ENCODE peak calls at places on chromosomes 2 and 18, in ten cellular contexts. One of them, this sample, is unnamed.

GRCh38 chr2:232454630-232455029 is 1.3 kb upstream of the ALPI start:
- DNase-seq in right cardiac atrium: no peak
- DNase-seq in GM20000: no peak
- DNase-seq in A673: no peak
- DNase-seq in stimulated activated naive B cell treated with anti-CD40 and anti-IgM and Interleukin-4, amounts not matched to agents 10 μg/mL and 1 μg/mL and 100 μg/mL, for 72 hours: no peak
- DNase-seq in NCI-H2171 treated with DMSO at 0.1 percent for 48 hours: no peak
- DNase-seq in CD4-positive, CD25-positive, alpha-beta regulatory T cell: no peak
- DNase-seq in stromal cell of bone marrow: no peak
- DNase-seq in HTR-8/SVneo: no peak
- DNase-seq in fibroblast of the aortic adventitia: no peak
- DNase-seq in this sample: no peak

GRCh38 chr2:29317077-29317517 is 201.9 kb downstream of the CLIP4 start:
- DNase-seq in right cardiac atrium: no peak
- DNase-seq in GM20000: peak
- DNase-seq in A673: no peak
- DNase-seq in stimulated activated naive B cell treated with anti-CD40 and anti-IgM and Interleukin-4, amounts not matched to agents 10 μg/mL and 1 μg/mL and 100 μg/mL, for 72 hours: peak
- DNase-seq in NCI-H2171 treated with DMSO at 0.1 percent for 48 hours: no peak
- DNase-seq in CD4-positive, CD25-positive, alpha-beta regulatory T cell: no peak
- DNase-seq in stromal cell of bone marrow: peak
- DNase-seq in HTR-8/SVneo: no peak
- DNase-seq in fibroblast of the aortic adventitia: peak
- DNase-seq in this sample: no peak

GRCh38 chr18:43159091-43159490 is 43.6 kb upstream of the RIT2 start:
- DNase-seq in right cardiac atrium: no peak
- DNase-seq in GM20000: no peak
- DNase-seq in A673: no peak
- DNase-seq in stimulated activated naive B cell treated with anti-CD40 and anti-IgM and Interleukin-4, amounts not matched to agents 10 μg/mL and 1 μg/mL and 100 μg/mL, for 72 hours: no peak
- DNase-seq in NCI-H2171 treated with DMSO at 0.1 percent for 48 hours: peak
- DNase-seq in CD4-positive, CD25-positive, alpha-beta regulatory T cell: no peak
- DNase-seq in stromal cell of bone marrow: peak
- DNase-seq in HTR-8/SVneo: no peak
- DNase-seq in fibroblast of the aortic adventitia: peak
- DNase-seq in this sample: no peak

GRCh38 chr2:220966636-220967035 is 605.5 kb downstream of the EPHA4 start:
- DNase-seq in right cardiac atrium: no peak
- DNase-seq in GM20000: no peak
- DNase-seq in A673: no peak
- DNase-seq in stimulated activated naive B cell treated with anti-CD40 and anti-IgM and Interleukin-4, amounts not matched to agents 10 μg/mL and 1 μg/mL and 100 μg/mL, for 72 hours: no peak
- DNase-seq in NCI-H2171 treated with DMSO at 0.1 percent for 48 hours: no peak
- DNase-seq in CD4-positive, CD25-positive, alpha-beta regulatory T cell: no peak
- DNase-seq in stromal cell of bone marrow: peak
- DNase-seq in HTR-8/SVneo: peak
- DNase-seq in fibroblast of the aortic adventitia: peak
- DNase-seq in this sample: no peak

GRCh38 chr2:171478345-171478744 is 43.9 kb upstream of the CYBRD1 start:
- DNase-seq in right cardiac atrium: no peak
- DNase-seq in GM20000: no peak
- DNase-seq in A673: no peak
- DNase-seq in stimulated activated naive B cell treated with anti-CD40 and anti-IgM and Interleukin-4, amounts not matched to agents 10 μg/mL and 1 μg/mL and 100 μg/mL, for 72 hours: no peak
- DNase-seq in NCI-H2171 treated with DMSO at 0.1 percent for 48 hours: no peak
- DNase-seq in CD4-positive, CD25-positive, alpha-beta regulatory T cell: no peak
- DNase-seq in stromal cell of bone marrow: no peak
- DNase-seq in HTR-8/SVneo: no peak
- DNase-seq in fibroblast of the aortic adventitia: peak
- DNase-seq in this sample: no peak

GRCh38 chr18:11407900-11408299 is 201.5 kb upstream of the SLC35G4 start:
- DNase-seq in right cardiac atrium: no peak
- DNase-seq in GM20000: no peak
- DNase-seq in A673: no peak
- DNase-seq in stimulated activated naive B cell treated with anti-CD40 and anti-IgM and Interleukin-4, amounts not matched to agents 10 μg/mL and 1 μg/mL and 100 μg/mL, for 72 hours: no peak
- DNase-seq in NCI-H2171 treated with DMSO at 0.1 percent for 48 hours: no peak
- DNase-seq in CD4-positive, CD25-positive, alpha-beta regulatory T cell: no peak
- DNase-seq in stromal cell of bone marrow: no peak
- DNase-seq in HTR-8/SVneo: peak
- DNase-seq in fibroblast of the aortic adventitia: peak
- DNase-seq in this sample: no peak

GRCh38 chr2:215879977-215880940 is 133.1 kb downstream of the MREG start:
- DNase-seq in right cardiac atrium: no peak
- DNase-seq in GM20000: no peak
- DNase-seq in A673: no peak
- DNase-seq in stimulated activated naive B cell treated with anti-CD40 and anti-IgM and Interleukin-4, amounts not matched to agents 10 μg/mL and 1 μg/mL and 100 μg/mL, for 72 hours: no peak
- DNase-seq in NCI-H2171 treated with DMSO at 0.1 percent for 48 hours: peak
- DNase-seq in CD4-positive, CD25-positive, alpha-beta regulatory T cell: no peak
- DNase-seq in stromal cell of bone marrow: no peak
- DNase-seq in HTR-8/SVneo: no peak
- DNase-seq in fibroblast of the aortic adventitia: no peak
- DNase-seq in this sample: no peak

GRCh38 chr2:229282758-229283546 is 11.9 kb upstream of the PID1 start:
- DNase-seq in right cardiac atrium: peak
- DNase-seq in GM20000: no peak
- DNase-seq in A673: no peak
- DNase-seq in stimulated activated naive B cell treated with anti-CD40 and anti-IgM and Interleukin-4, amounts not matched to agents 10 μg/mL and 1 μg/mL and 100 μg/mL, for 72 hours: no peak
- DNase-seq in NCI-H2171 treated with DMSO at 0.1 percent for 48 hours: no peak
- DNase-seq in CD4-positive, CD25-positive, alpha-beta regulatory T cell: no peak
- DNase-seq in stromal cell of bone marrow: peak
- DNase-seq in HTR-8/SVneo: peak
- DNase-seq in fibroblast of the aortic adventitia: peak
- DNase-seq in this sample: no peak

GRCh38 chr2:77666251-77666980 is 144.2 kb upstream of the LRRTM4 start:
- DNase-seq in right cardiac atrium: no peak
- DNase-seq in GM20000: no peak
- DNase-seq in A673: no peak
- DNase-seq in stimulated activated naive B cell treated with anti-CD40 and anti-IgM and Interleukin-4, amounts not matched to agents 10 μg/mL and 1 μg/mL and 100 μg/mL, for 72 hours: no peak
- DNase-seq in NCI-H2171 treated with DMSO at 0.1 percent for 48 hours: no peak
- DNase-seq in CD4-positive, CD25-positive, alpha-beta regulatory T cell: no peak
- DNase-seq in stromal cell of bone marrow: no peak
- DNase-seq in HTR-8/SVneo: no peak
- DNase-seq in fibroblast of the aortic adventitia: no peak
- DNase-seq in this sample: no peak

GRCh38 chr18:28584726-28585125 is 407.8 kb upstream of the CDH2 start:
- DNase-seq in right cardiac atrium: no peak
- DNase-seq in GM20000: no peak
- DNase-seq in A673: peak
- DNase-seq in stimulated activated naive B cell treated with anti-CD40 and anti-IgM and Interleukin-4, amounts not matched to agents 10 μg/mL and 1 μg/mL and 100 μg/mL, for 72 hours: no peak
- DNase-seq in NCI-H2171 treated with DMSO at 0.1 percent for 48 hours: no peak
- DNase-seq in CD4-positive, CD25-positive, alpha-beta regulatory T cell: no peak
- DNase-seq in stromal cell of bone marrow: peak
- DNase-seq in HTR-8/SVneo: peak
- DNase-seq in fibroblast of the aortic adventitia: peak
- DNase-seq in this sample: no peak

GRCh38 chr2:134839649-134840048 is 1.2 kb downstream of the ACMSD start:
- DNase-seq in right cardiac atrium: no peak
- DNase-seq in GM20000: no peak
- DNase-seq in A673: no peak
- DNase-seq in stimulated activated naive B cell treated with anti-CD40 and anti-IgM and Interleukin-4, amounts not matched to agents 10 μg/mL and 1 μg/mL and 100 μg/mL, for 72 hours: no peak
- DNase-seq in NCI-H2171 treated with DMSO at 0.1 percent for 48 hours: peak
- DNase-seq in CD4-positive, CD25-positive, alpha-beta regulatory T cell: no peak
- DNase-seq in stromal cell of bone marrow: no peak
- DNase-seq in HTR-8/SVneo: no peak
- DNase-seq in fibroblast of the aortic adventitia: no peak
- DNase-seq in this sample: no peak

GRCh38 chr2:3728104-3729054 is 25.0 kb downstream of the DCDC2C start:
- DNase-seq in right cardiac atrium: peak
- DNase-seq in GM20000: peak
- DNase-seq in A673: peak
- DNase-seq in stimulated activated naive B cell treated with anti-CD40 and anti-IgM and Interleukin-4, amounts not matched to agents 10 μg/mL and 1 μg/mL and 100 μg/mL, for 72 hours: no peak
- DNase-seq in NCI-H2171 treated with DMSO at 0.1 percent for 48 hours: peak
- DNase-seq in CD4-positive, CD25-positive, alpha-beta regulatory T cell: peak
- DNase-seq in stromal cell of bone marrow: peak
- DNase-seq in HTR-8/SVneo: peak
- DNase-seq in fibroblast of the aortic adventitia: peak
- DNase-seq in this sample: no peak

GRCh38 chr2:28824207-28824606 is 13.6 kb downstream of the SPDYA start:
- DNase-seq in right cardiac atrium: no peak
- DNase-seq in GM20000: no peak
- DNase-seq in A673: no peak
- DNase-seq in stimulated activated naive B cell treated with anti-CD40 and anti-IgM and Interleukin-4, amounts not matched to agents 10 μg/mL and 1 μg/mL and 100 μg/mL, for 72 hours: no peak
- DNase-seq in NCI-H2171 treated with DMSO at 0.1 percent for 48 hours: no peak
- DNase-seq in CD4-positive, CD25-positive, alpha-beta regulatory T cell: no peak
- DNase-seq in stromal cell of bone marrow: no peak
- DNase-seq in HTR-8/SVneo: no peak
- DNase-seq in fibroblast of the aortic adventitia: no peak
- DNase-seq in this sample: no peak

GRCh38 chr2:127776122-127776780 is 34.7 kb downstream of the WDR33 start:
- DNase-seq in right cardiac atrium: no peak
- DNase-seq in GM20000: no peak
- DNase-seq in A673: no peak
- DNase-seq in stimulated activated naive B cell treated with anti-CD40 and anti-IgM and Interleukin-4, amounts not matched to agents 10 μg/mL and 1 μg/mL and 100 μg/mL, for 72 hours: no peak
- DNase-seq in NCI-H2171 treated with DMSO at 0.1 percent for 48 hours: no peak
- DNase-seq in CD4-positive, CD25-positive, alpha-beta regulatory T cell: peak
- DNase-seq in stromal cell of bone marrow: no peak
- DNase-seq in HTR-8/SVneo: no peak
- DNase-seq in fibroblast of the aortic adventitia: no peak
- DNase-seq in this sample: no peak

GRCh38 chr2:131042161-131042775 is 51.0 kb downstream of the FAM168B start:
- DNase-seq in right cardiac atrium: no peak
- DNase-seq in GM20000: no peak
- DNase-seq in A673: no peak
- DNase-seq in stimulated activated naive B cell treated with anti-CD40 and anti-IgM and Interleukin-4, amounts not matched to agents 10 μg/mL and 1 μg/mL and 100 μg/mL, for 72 hours: no peak
- DNase-seq in NCI-H2171 treated with DMSO at 0.1 percent for 48 hours: peak
- DNase-seq in CD4-positive, CD25-positive, alpha-beta regulatory T cell: no peak
- DNase-seq in stromal cell of bone marrow: no peak
- DNase-seq in HTR-8/SVneo: no peak
- DNase-seq in fibroblast of the aortic adventitia: no peak
- DNase-seq in this sample: no peak

GRCh38 chr2:241842620-241843211 is 16.0 kb downstream of the PDCD1 start:
- DNase-seq in right cardiac atrium: peak
- DNase-seq in GM20000: peak
- DNase-seq in A673: no peak
- DNase-seq in stimulated activated naive B cell treated with anti-CD40 and anti-IgM and Interleukin-4, amounts not matched to agents 10 μg/mL and 1 μg/mL and 100 μg/mL, for 72 hours: peak
- DNase-seq in NCI-H2171 treated with DMSO at 0.1 percent for 48 hours: no peak
- DNase-seq in CD4-positive, CD25-positive, alpha-beta regulatory T cell: peak
- DNase-seq in stromal cell of bone marrow: no peak
- DNase-seq in HTR-8/SVneo: no peak
- DNase-seq in fibroblast of the aortic adventitia: no peak
- DNase-seq in this sample: no peak

GRCh38 chr2:152715854-152716428 is 1.3 kb downstream of the PRPF40A start:
- DNase-seq in right cardiac atrium: no peak
- DNase-seq in GM20000: no peak
- DNase-seq in A673: peak
- DNase-seq in stimulated activated naive B cell treated with anti-CD40 and anti-IgM and Interleukin-4, amounts not matched to agents 10 μg/mL and 1 μg/mL and 100 μg/mL, for 72 hours: no peak
- DNase-seq in NCI-H2171 treated with DMSO at 0.1 percent for 48 hours: peak
- DNase-seq in CD4-positive, CD25-positive, alpha-beta regulatory T cell: peak
- DNase-seq in stromal cell of bone marrow: no peak
- DNase-seq in HTR-8/SVneo: no peak
- DNase-seq in fibroblast of the aortic adventitia: peak
- DNase-seq in this sample: peak

GRCh38 chr18:45386256-45386655 is 229.0 kb upstream of the SLC14A2 start:
- DNase-seq in right cardiac atrium: no peak
- DNase-seq in GM20000: peak
- DNase-seq in A673: peak
- DNase-seq in stimulated activated naive B cell treated with anti-CD40 and anti-IgM and Interleukin-4, amounts not matched to agents 10 μg/mL and 1 μg/mL and 100 μg/mL, for 72 hours: no peak
- DNase-seq in NCI-H2171 treated with DMSO at 0.1 percent for 48 hours: peak
- DNase-seq in CD4-positive, CD25-positive, alpha-beta regulatory T cell: peak
- DNase-seq in stromal cell of bone marrow: no peak
- DNase-seq in HTR-8/SVneo: no peak
- DNase-seq in fibroblast of the aortic adventitia: peak
- DNase-seq in this sample: peak

GRCh38 chr18:13406049-13406615 is 187.6 kb downstream of the LDLRAD4 start:
- DNase-seq in right cardiac atrium: no peak
- DNase-seq in GM20000: no peak
- DNase-seq in A673: no peak
- DNase-seq in stimulated activated naive B cell treated with anti-CD40 and anti-IgM and Interleukin-4, amounts not matched to agents 10 μg/mL and 1 μg/mL and 100 μg/mL, for 72 hours: no peak
- DNase-seq in NCI-H2171 treated with DMSO at 0.1 percent for 48 hours: no peak
- DNase-seq in CD4-positive, CD25-positive, alpha-beta regulatory T cell: no peak
- DNase-seq in stromal cell of bone marrow: no peak
- DNase-seq in HTR-8/SVneo: no peak
- DNase-seq in fibroblast of the aortic adventitia: no peak
- DNase-seq in this sample: no peak

GRCh38 chr2:43406643-43407042 is 180.2 kb upstream of the ZFP36L2 start:
- DNase-seq in right cardiac atrium: no peak
- DNase-seq in GM20000: no peak
- DNase-seq in A673: no peak
- DNase-seq in stimulated activated naive B cell treated with anti-CD40 and anti-IgM and Interleukin-4, amounts not matched to agents 10 μg/mL and 1 μg/mL and 100 μg/mL, for 72 hours: no peak
- DNase-seq in NCI-H2171 treated with DMSO at 0.1 percent for 48 hours: no peak
- DNase-seq in CD4-positive, CD25-positive, alpha-beta regulatory T cell: no peak
- DNase-seq in stromal cell of bone marrow: no peak
- DNase-seq in HTR-8/SVneo: no peak
- DNase-seq in fibroblast of the aortic adventitia: no peak
- DNase-seq in this sample: no peak

GRCh38 chr2:113966832-113967231 is 76.9 kb downstream of the ACTR3 start:
- DNase-seq in right cardiac atrium: no peak
- DNase-seq in GM20000: no peak
- DNase-seq in A673: no peak
- DNase-seq in stimulated activated naive B cell treated with anti-CD40 and anti-IgM and Interleukin-4, amounts not matched to agents 10 μg/mL and 1 μg/mL and 100 μg/mL, for 72 hours: no peak
- DNase-seq in NCI-H2171 treated with DMSO at 0.1 percent for 48 hours: no peak
- DNase-seq in CD4-positive, CD25-positive, alpha-beta regulatory T cell: no peak
- DNase-seq in stromal cell of bone marrow: no peak
- DNase-seq in HTR-8/SVneo: no peak
- DNase-seq in fibroblast of the aortic adventitia: peak
- DNase-seq in this sample: no peak

GRCh38 chr2:234412726-234413125 is 84.2 kb downstream of the ARL4C start:
- DNase-seq in right cardiac atrium: no peak
- DNase-seq in GM20000: no peak
- DNase-seq in A673: peak
- DNase-seq in stimulated activated naive B cell treated with anti-CD40 and anti-IgM and Interleukin-4, amounts not matched to agents 10 μg/mL and 1 μg/mL and 100 μg/mL, for 72 hours: no peak
- DNase-seq in NCI-H2171 treated with DMSO at 0.1 percent for 48 hours: no peak
- DNase-seq in CD4-positive, CD25-positive, alpha-beta regulatory T cell: no peak
- DNase-seq in stromal cell of bone marrow: peak
- DNase-seq in HTR-8/SVneo: no peak
- DNase-seq in fibroblast of the aortic adventitia: peak
- DNase-seq in this sample: no peak

GRCh38 chr2:78999410-78999809 is 26.1 kb upstream of the REG3G start:
- DNase-seq in right cardiac atrium: no peak
- DNase-seq in GM20000: no peak
- DNase-seq in A673: peak
- DNase-seq in stimulated activated naive B cell treated with anti-CD40 and anti-IgM and Interleukin-4, amounts not matched to agents 10 μg/mL and 1 μg/mL and 100 μg/mL, for 72 hours: no peak
- DNase-seq in NCI-H2171 treated with DMSO at 0.1 percent for 48 hours: peak
- DNase-seq in CD4-positive, CD25-positive, alpha-beta regulatory T cell: peak
- DNase-seq in stromal cell of bone marrow: peak
- DNase-seq in HTR-8/SVneo: no peak
- DNase-seq in fibroblast of the aortic adventitia: peak
- DNase-seq in this sample: no peak

GRCh38 chr2:147331790-147332419 is 512.9 kb upstream of the ACVR2A start:
- DNase-seq in right cardiac atrium: no peak
- DNase-seq in GM20000: peak
- DNase-seq in A673: peak
- DNase-seq in stimulated activated naive B cell treated with anti-CD40 and anti-IgM and Interleukin-4, amounts not matched to agents 10 μg/mL and 1 μg/mL and 100 μg/mL, for 72 hours: no peak
- DNase-seq in NCI-H2171 treated with DMSO at 0.1 percent for 48 hours: peak
- DNase-seq in CD4-positive, CD25-positive, alpha-beta regulatory T cell: peak
- DNase-seq in stromal cell of bone marrow: peak
- DNase-seq in HTR-8/SVneo: peak
- DNase-seq in fibroblast of the aortic adventitia: peak
- DNase-seq in this sample: peak

GRCh38 chr2:44708646-44709000 is 232.9 kb upstream of the SIX3 start:
- DNase-seq in right cardiac atrium: no peak
- DNase-seq in GM20000: no peak
- DNase-seq in A673: no peak
- DNase-seq in stimulated activated naive B cell treated with anti-CD40 and anti-IgM and Interleukin-4, amounts not matched to agents 10 μg/mL and 1 μg/mL and 100 μg/mL, for 72 hours: no peak
- DNase-seq in NCI-H2171 treated with DMSO at 0.1 percent for 48 hours: no peak
- DNase-seq in CD4-positive, CD25-positive, alpha-beta regulatory T cell: no peak
- DNase-seq in stromal cell of bone marrow: no peak
- DNase-seq in HTR-8/SVneo: no peak
- DNase-seq in fibroblast of the aortic adventitia: no peak
- DNase-seq in this sample: no peak

GRCh38 chr2:101153811-101154210 is 2.6 kb upstream of the TBC1D8 start:
- DNase-seq in right cardiac atrium: no peak
- DNase-seq in GM20000: no peak
- DNase-seq in A673: no peak
- DNase-seq in stimulated activated naive B cell treated with anti-CD40 and anti-IgM and Interleukin-4, amounts not matched to agents 10 μg/mL and 1 μg/mL and 100 μg/mL, for 72 hours: no peak
- DNase-seq in NCI-H2171 treated with DMSO at 0.1 percent for 48 hours: no peak
- DNase-seq in CD4-positive, CD25-positive, alpha-beta regulatory T cell: no peak
- DNase-seq in stromal cell of bone marrow: no peak
- DNase-seq in HTR-8/SVneo: no peak
- DNase-seq in fibroblast of the aortic adventitia: no peak
- DNase-seq in this sample: peak

GRCh38 chr2:10318345-10318744 is 15.6 kb downstream of the HPCAL1 start:
- DNase-seq in right cardiac atrium: no peak
- DNase-seq in GM20000: no peak
- DNase-seq in A673: no peak
- DNase-seq in stimulated activated naive B cell treated with anti-CD40 and anti-IgM and Interleukin-4, amounts not matched to agents 10 μg/mL and 1 μg/mL and 100 μg/mL, for 72 hours: no peak
- DNase-seq in NCI-H2171 treated with DMSO at 0.1 percent for 48 hours: no peak
- DNase-seq in CD4-positive, CD25-positive, alpha-beta regulatory T cell: no peak
- DNase-seq in stromal cell of bone marrow: no peak
- DNase-seq in HTR-8/SVneo: no peak
- DNase-seq in fibroblast of the aortic adventitia: no peak
- DNase-seq in this sample: no peak

GRCh38 chr18:22282311-22283235 is 113.2 kb downstream of the GATA6 start:
- DNase-seq in right cardiac atrium: peak
- DNase-seq in GM20000: no peak
- DNase-seq in A673: peak
- DNase-seq in stimulated activated naive B cell treated with anti-CD40 and anti-IgM and Interleukin-4, amounts not matched to agents 10 μg/mL and 1 μg/mL and 100 μg/mL, for 72 hours: no peak
- DNase-seq in NCI-H2171 treated with DMSO at 0.1 percent for 48 hours: peak
- DNase-seq in CD4-positive, CD25-positive, alpha-beta regulatory T cell: peak
- DNase-seq in stromal cell of bone marrow: peak
- DNase-seq in HTR-8/SVneo: peak
- DNase-seq in fibroblast of the aortic adventitia: peak
- DNase-seq in this sample: no peak